ENCODE peak calls at places on chromosomes 13 and 19, in ten cellular contexts. T is heart right ventricle; R is CD4-positive, alpha-beta memory T cell; C is CD8-positive, alpha-beta memory T cell; P is colonic mucosa; N is lung; W is neural progenitor cell; X is tibial nerve; D is body of pancreas; U is stomach. F is an unnamed sample. For H3K9me3 and H3K4me1, the result is how much of the 10 kb centered on the place peaks cover.

GRCh38 chr13:28049215-28049614 is 51.2 kb downstream of the FLT3 start:
- DNase-seq in R (no peak), T (no peak), W (no peak), X (no peak), D (no peak), C (no peak), P (no peak), U (no peak), N (no peak), F (no peak)

GRCh38 chr19:17807731-17808316 is 12.9 kb downstream of the B3GNT3 start:
- DNase-seq in R (no peak), W (no peak), D (no peak), X (no peak), N (no peak), P (no peak), C (peak), T (no peak), U (no peak), F (no peak)

GRCh38 chr13:51249254-51249653 is 27.1 kb downstream of the FAM124A start:
- DNase-seq in W (no peak), X (no peak), U (no peak), T (no peak), C (no peak), P (no peak), D (no peak), R (no peak), N (no peak), F (no peak)

GRCh38 chr19:45769821-45770191 is 754 bp upstream of the SIX5 start:
- DNase-seq in D (peak), T (peak), N (no peak), C (peak), R (peak), U (peak), P (peak), X (peak), W (peak), F (peak)

GRCh38 chr13:66657165-66657895 is 572.8 kb downstream of the PCDH9 start:
- DNase-seq in R (no peak), U (peak), D (peak), C (no peak), N (peak), P (no peak), X (peak), W (peak), T (peak), F (no peak)

GRCh38 chr13:26946675-26947342 is 186.2 kb upstream of the GPR12 start:
- DNase-seq in T (no peak), W (peak), N (no peak), C (no peak), R (no peak), X (no peak), D (peak), P (no peak), U (no peak), F (no peak)

GRCh38 chr19:43906774-43907173 is 28.3 kb downstream of the ZNF45 start:
- DNase-seq in X (no peak), U (no peak), D (no peak), W (no peak), T (no peak), C (no peak), R (no peak), N (no peak), P (no peak), F (no peak)

GRCh38 chr19:47109177-47109540 is 4.4 kb downstream of the ZC3H4 start:
- DNase-seq in D (no peak), T (no peak), W (no peak), R (no peak), P (no peak), X (no peak), N (no peak), C (no peak), U (no peak), F (no peak)

GRCh38 chr13:32976046-32976781 is 40.0 kb upstream of the KL start:
- DNase-seq in W (no peak), U (no peak), N (no peak), R (no peak), D (no peak), X (no peak), P (no peak), C (no peak), T (no peak), F (no peak)

GRCh38 chr13:43303040-43303729 is 279.8 kb downstream of the DNAJC15 start:
- DNase-seq in N (peak), P (peak), R (no peak), U (peak), X (no peak), C (no peak), W (peak), T (peak), D (peak), F (peak)

DNA sequence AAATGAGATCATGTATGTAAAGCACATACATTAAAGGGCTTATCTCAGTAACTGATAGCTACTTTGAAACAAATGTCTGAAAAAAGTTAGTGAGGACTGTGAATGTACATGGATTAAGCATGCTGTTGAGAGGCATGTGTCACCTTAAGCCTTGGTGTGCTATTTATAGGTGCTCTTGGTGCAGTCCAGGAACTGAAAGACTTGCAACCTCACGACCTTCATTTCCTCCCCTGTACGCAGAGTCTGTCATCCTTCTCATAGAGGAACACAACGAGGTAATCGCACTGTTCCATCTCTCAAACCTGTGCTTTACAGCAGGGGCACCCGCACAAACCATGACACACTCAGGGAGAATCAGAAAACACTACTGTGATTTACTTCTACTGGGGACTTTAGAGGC is 65.6 kb downstream of the UFM1 start:
- DNase-seq in T (no peak), R (peak), D (no peak), N (no peak), C (no peak), X (no peak), W (no peak), U (no peak), P (no peak), F (no peak)
- H3K4me3 ChIP-seq in T (peak), R (no peak), D (no peak), N (no peak), C (no peak), X (no peak), W (no peak), U (no peak), P (no peak), F (no peak)

GRCh38 chr19:57623091-57623490 is 9.0 kb downstream of the ZNF134 start:
- DNase-seq in U (no peak), N (no peak), X (no peak), T (no peak), C (no peak), R (no peak), P (no peak), W (no peak), D (no peak), F (no peak)

GRCh38 chr19:57615346-57615745 is 1.3 kb downstream of the ZNF134 start:
- DNase-seq in N (no peak), D (no peak), R (no peak), P (no peak), T (no peak), X (no peak), C (no peak), U (no peak), W (no peak), F (no peak)

DNA sequence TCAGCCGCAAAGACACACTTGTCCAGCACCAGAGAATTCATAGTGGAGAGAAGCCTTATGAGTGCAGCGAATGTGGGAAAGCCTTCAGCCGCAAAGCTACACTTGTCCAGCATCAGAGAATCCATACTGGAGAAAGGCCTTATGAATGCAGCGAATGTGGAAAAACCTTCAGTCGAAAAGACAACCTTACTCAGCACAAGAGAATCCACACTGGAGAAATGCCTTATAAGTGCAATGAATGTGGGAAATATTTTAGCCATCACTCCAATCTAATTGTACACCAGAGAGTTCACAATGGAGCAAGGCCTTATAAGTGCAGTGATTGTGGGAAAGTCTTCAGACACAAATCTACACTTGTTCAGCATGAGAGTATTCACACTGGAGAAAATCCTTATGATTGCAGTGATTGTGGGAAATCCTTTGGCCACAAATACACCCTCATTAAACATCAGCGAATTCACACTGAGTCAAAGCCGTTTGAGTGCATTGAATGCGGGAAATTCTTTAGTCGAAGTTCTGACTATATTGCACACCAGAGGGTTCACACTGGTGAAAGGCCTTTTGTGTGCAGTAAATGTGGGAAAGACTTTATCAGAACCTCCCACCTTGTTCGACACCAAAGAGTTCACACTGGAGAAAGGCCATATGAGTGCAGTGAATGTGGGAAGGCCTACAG is 6.8 kb downstream of the ZNF134 start:
- DNase-seq in T (no peak), N (no peak), D (no peak), C (no peak), U (no peak), R (no peak), X (no peak), W (no peak), P (no peak), F (no peak)
- H3K9me3 ChIP-seq in T (half or more), N (under half), D (under half), C (half or more), U (half or more), R (half or more), X (under half), W (half or more), P (under half), F (half or more)

GRCh38 chr19:15299568-15300409 is 32.5 kb downstream of the BRD4 start:
- DNase-seq in C (no peak), X (no peak), R (no peak), W (no peak), D (no peak), P (no peak), N (no peak), T (no peak), U (no peak), F (no peak)
- H3K4me1 ChIP-seq in C (half or more), X (half or more), R (half or more), W (under half), D (half or more), P (under half), N (half or more), T (half or more), U (half or more), F (half or more)

GRCh38 chr19:49929611-49930482 is 543 bp upstream of the NUP62 start:
- DNase-seq in U (peak), W (peak), N (peak), D (peak), T (peak), R (peak), P (peak), C (peak), X (peak), F (peak)

GRCh38 chr19:49929121-49929610 is at the start of the genes ATF5 and NUP62:
- DNase-seq in T (peak), D (peak), N (peak), P (peak), X (peak), R (peak), C (peak), W (peak), U (peak), F (peak)

GRCh38 chr19:49932041-49932451 is 2.7 kb upstream of the NUP62 start:
- DNase-seq in R (no peak), W (no peak), X (no peak), P (no peak), U (no peak), C (no peak), T (no peak), N (no peak), D (no peak), F (no peak)

GRCh38 chr19:49931293-49932040 is 2.2 kb upstream of the NUP62 start:
- DNase-seq in N (no peak), U (no peak), R (no peak), X (no peak), T (no peak), P (no peak), D (no peak), W (no peak), C (no peak), F (no peak)

GRCh38 chr19:49930483-49931011 is 1.2 kb upstream of the NUP62 start:
- DNase-seq in T (peak), D (no peak), U (no peak), R (no peak), P (peak), N (no peak), W (no peak), X (peak), C (peak), F (peak)
- H3K4me3 ChIP-seq in T (peak), D (no peak), U (peak), R (no peak), P (peak), N (no peak), W (peak), X (no peak), C (peak), F (no peak)

DNA sequence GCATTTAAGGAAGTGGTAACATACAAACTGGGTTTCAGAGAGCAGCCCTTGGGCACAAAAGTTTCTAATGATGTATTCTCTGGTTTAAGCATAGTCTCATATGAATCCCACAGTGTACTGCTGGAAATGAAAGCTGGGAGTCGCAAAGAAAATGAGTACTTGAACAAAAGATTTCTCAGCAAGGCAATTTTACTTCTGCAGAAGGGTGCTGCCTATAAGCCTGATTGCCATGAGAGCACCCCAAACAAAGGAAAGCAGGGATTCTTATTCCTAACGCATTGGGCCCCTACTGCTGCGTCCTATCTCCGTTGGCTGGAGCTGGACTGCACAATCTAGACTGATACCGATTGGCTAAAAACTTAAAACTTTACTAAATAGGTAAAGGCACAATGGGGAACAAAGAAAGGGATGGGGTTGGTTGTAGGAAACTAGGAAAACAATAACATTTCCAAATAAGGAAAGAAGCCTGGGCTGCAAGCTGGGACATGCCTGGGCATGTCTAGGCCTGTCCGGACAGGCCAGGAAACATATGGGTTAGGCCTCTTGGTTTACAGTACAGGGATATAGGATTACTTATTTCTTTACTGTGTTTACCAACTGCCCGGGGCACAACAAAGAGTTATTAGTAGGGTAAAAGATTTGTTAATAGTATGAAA is 27.4 kb upstream of the VN1R4 start:
- DNase-seq in U (no peak), N (no peak), C (no peak), P (no peak), X (no peak), R (no peak), T (no peak), W (peak), D (no peak), F (no peak)
- H3K9me3 ChIP-seq in U (under half), N (under half), C (under half), P (under half), X (under half), R (under half), T (under half), W (under half), D (under half), F (half or more)

GRCh38 chr19:41877490-41877876 is 404 bp downstream of the CD79A start:
- DNase-seq in D (no peak), R (no peak), N (no peak), X (no peak), T (no peak), P (no peak), W (no peak), C (no peak), U (no peak), F (no peak)

GRCh38 chr19:41880329-41880708 is 2.7 kb upstream of the ARHGEF1 start:
- DNase-seq in W (no peak), R (no peak), T (no peak), P (no peak), N (no peak), D (no peak), C (no peak), U (no peak), X (no peak), F (no peak)

GRCh38 chr19:41877916-41878905 is 1.1 kb downstream of the CD79A start:
- DNase-seq in X (no peak), W (no peak), N (no peak), P (no peak), R (no peak), C (no peak), T (no peak), D (no peak), U (no peak), F (no peak)

GRCh38 chr19:41879080-41879479 is 2.0 kb downstream of the CD79A start:
- DNase-seq in W (no peak), P (no peak), T (no peak), C (no peak), U (no peak), R (no peak), X (no peak), D (no peak), N (no peak), F (no peak)

GRCh38 chr19:41879670-41880328 is 2.7 kb downstream of the CD79A start:
- DNase-seq in X (no peak), N (no peak), R (no peak), U (no peak), C (no peak), D (no peak), T (no peak), P (no peak), W (no peak), F (no peak)
- H3K4me1 ChIP-seq in X (under half), N (under half), R (half or more), U (under half), C (half or more), D (under half), T (under half), P (under half), W (under half), F (under half)

GRCh38 chr13:67943116-67943515 is 713.0 kb upstream of the PCDH9 start:
- DNase-seq in R (no peak), C (no peak), X (no peak), T (no peak), U (no peak), P (no peak), D (no peak), N (no peak), W (no peak), F (no peak)
- H3K4me3 ChIP-seq in R (no peak), C (no peak), X (no peak), T (no peak), U (no peak), P (no peak), D (no peak), N (no peak), W (no peak), F (no peak)